ENCODE peak calls at places on chromosomes 16 and 17, in nine cellular contexts. One of them, this sample, is unnamed.

GRCh38 chr17:83028851-83029250 is 50.6 kb upstream of the METRNL start:
- DNase-seq in neural crest cell: no peak
- DNase-seq in mesothelial cell of epicardium: peak
- DNase-seq in dorsolateral prefrontal cortex: no peak
- DNase-seq in CD8-positive, alpha-beta memory T cell: no peak
- DNase-seq in D341Med: no peak
- DNase-seq in T47D: no peak
- DNase-seq in NCI-H1436: no peak
- DNase-seq in mammary epithelial cell: no peak
- DNase-seq in this sample: no peak

GRCh38 chr16:2482181-2483107 is 7.5 kb downstream of the TBC1D24 start:
- DNase-seq in dorsolateral prefrontal cortex: peak
- DNase-seq in T47D: no peak
- DNase-seq in mesothelial cell of epicardium: no peak
- DNase-seq in neural crest cell: no peak
- DNase-seq in D341Med: no peak
- DNase-seq in mammary epithelial cell: peak
- DNase-seq in NCI-H1436: no peak
- DNase-seq in CD8-positive, alpha-beta memory T cell: no peak
- DNase-seq in this sample: no peak

GRCh38 chr16:50152807-50153647 is at the start of gene TENT4B:
- DNase-seq in CD8-positive, alpha-beta memory T cell: peak
- DNase-seq in NCI-H1436: peak
- DNase-seq in mesothelial cell of epicardium: peak
- DNase-seq in D341Med: peak
- DNase-seq in mammary epithelial cell: peak
- DNase-seq in dorsolateral prefrontal cortex: peak
- DNase-seq in T47D: peak
- DNase-seq in neural crest cell: peak
- DNase-seq in this sample: peak

GRCh38 chr17:63431939-63432804 is 13.9 kb downstream of the CYB561 start:
- DNase-seq in dorsolateral prefrontal cortex: no peak
- DNase-seq in mesothelial cell of epicardium: no peak
- DNase-seq in mammary epithelial cell: no peak
- DNase-seq in CD8-positive, alpha-beta memory T cell: no peak
- DNase-seq in NCI-H1436: no peak
- DNase-seq in D341Med: no peak
- DNase-seq in T47D: peak
- DNase-seq in neural crest cell: no peak
- DNase-seq in this sample: no peak

GRCh38 chr17:50412188-50412732 is 13.8 kb upstream of the ACSF2 start:
- DNase-seq in mesothelial cell of epicardium: no peak
- DNase-seq in mammary epithelial cell: no peak
- DNase-seq in NCI-H1436: no peak
- DNase-seq in CD8-positive, alpha-beta memory T cell: no peak
- DNase-seq in T47D: no peak
- DNase-seq in D341Med: no peak
- DNase-seq in dorsolateral prefrontal cortex: no peak
- DNase-seq in neural crest cell: no peak
- DNase-seq in this sample: no peak

GRCh38 chr17:73591278-73592078 is 52.8 kb downstream of the SDK2 start:
- DNase-seq in mesothelial cell of epicardium: no peak
- DNase-seq in NCI-H1436: peak
- DNase-seq in mammary epithelial cell: no peak
- DNase-seq in T47D: no peak
- DNase-seq in CD8-positive, alpha-beta memory T cell: no peak
- DNase-seq in neural crest cell: no peak
- DNase-seq in D341Med: no peak
- DNase-seq in dorsolateral prefrontal cortex: no peak
- DNase-seq in this sample: no peak

GRCh38 chr17:58756246-58757161 is 850 bp downstream of the PPM1E start:
- DNase-seq in dorsolateral prefrontal cortex: peak
- DNase-seq in T47D: peak
- DNase-seq in neural crest cell: peak
- DNase-seq in mesothelial cell of epicardium: no peak
- DNase-seq in CD8-positive, alpha-beta memory T cell: no peak
- DNase-seq in D341Med: peak
- DNase-seq in NCI-H1436: no peak
- DNase-seq in mammary epithelial cell: no peak
- DNase-seq in this sample: no peak

GRCh38 chr17:75996665-75997590 is 3.7 kb upstream of the CDK3 start:
- DNase-seq in D341Med: peak
- DNase-seq in T47D: no peak
- DNase-seq in mammary epithelial cell: peak
- DNase-seq in mesothelial cell of epicardium: peak
- DNase-seq in dorsolateral prefrontal cortex: no peak
- DNase-seq in neural crest cell: no peak
- DNase-seq in NCI-H1436: no peak
- DNase-seq in CD8-positive, alpha-beta memory T cell: no peak
- DNase-seq in this sample: no peak

GRCh38 chr17:62767997-62768396 is 40.1 kb downstream of the MARCHF10 start:
- DNase-seq in mesothelial cell of epicardium: no peak
- DNase-seq in T47D: no peak
- DNase-seq in NCI-H1436: no peak
- DNase-seq in CD8-positive, alpha-beta memory T cell: no peak
- DNase-seq in D341Med: no peak
- DNase-seq in mammary epithelial cell: no peak
- DNase-seq in dorsolateral prefrontal cortex: no peak
- DNase-seq in neural crest cell: no peak
- DNase-seq in this sample: no peak

GRCh38 chr17:32757963-32758362 is 119.0 kb downstream of the MYO1D start:
- DNase-seq in CD8-positive, alpha-beta memory T cell: no peak
- DNase-seq in NCI-H1436: no peak
- DNase-seq in neural crest cell: no peak
- DNase-seq in D341Med: no peak
- DNase-seq in mesothelial cell of epicardium: no peak
- DNase-seq in mammary epithelial cell: peak
- DNase-seq in T47D: no peak
- DNase-seq in dorsolateral prefrontal cortex: no peak
- DNase-seq in this sample: no peak

GRCh38 chr17:74601944-74602572 is 10.0 kb upstream of the CD300LD start:
- DNase-seq in CD8-positive, alpha-beta memory T cell: no peak
- DNase-seq in T47D: peak
- DNase-seq in dorsolateral prefrontal cortex: peak
- DNase-seq in neural crest cell: peak
- DNase-seq in D341Med: peak
- DNase-seq in mesothelial cell of epicardium: no peak
- DNase-seq in mammary epithelial cell: peak
- DNase-seq in NCI-H1436: peak
- DNase-seq in this sample: peak

GRCh38 chr17:8630802-8631553 is 453 bp upstream of the MYH10 start:
- DNase-seq in D341Med: peak
- DNase-seq in T47D: peak
- DNase-seq in CD8-positive, alpha-beta memory T cell: peak
- DNase-seq in dorsolateral prefrontal cortex: peak
- DNase-seq in neural crest cell: peak
- DNase-seq in mesothelial cell of epicardium: peak
- DNase-seq in NCI-H1436: peak
- DNase-seq in mammary epithelial cell: peak
- DNase-seq in this sample: peak

GRCh38 chr16:3850544-3850899 is 30.0 kb downstream of the CREBBP start:
- DNase-seq in mammary epithelial cell: no peak
- DNase-seq in D341Med: no peak
- DNase-seq in NCI-H1436: no peak
- DNase-seq in T47D: no peak
- DNase-seq in mesothelial cell of epicardium: no peak
- DNase-seq in neural crest cell: no peak
- DNase-seq in dorsolateral prefrontal cortex: no peak
- DNase-seq in CD8-positive, alpha-beta memory T cell: no peak
- DNase-seq in this sample: no peak

GRCh38 chr17:78307887-78308633 is 51.8 kb downstream of the SOCS3 start:
- DNase-seq in NCI-H1436: no peak
- DNase-seq in D341Med: no peak
- DNase-seq in neural crest cell: no peak
- DNase-seq in dorsolateral prefrontal cortex: no peak
- DNase-seq in mammary epithelial cell: no peak
- DNase-seq in mesothelial cell of epicardium: no peak
- DNase-seq in T47D: peak
- DNase-seq in CD8-positive, alpha-beta memory T cell: no peak
- DNase-seq in this sample: no peak

GRCh38 chr16:24291932-24292331 is 35.8 kb downstream of the CACNG3 start:
- DNase-seq in T47D: no peak
- DNase-seq in D341Med: no peak
- DNase-seq in mesothelial cell of epicardium: no peak
- DNase-seq in neural crest cell: no peak
- DNase-seq in NCI-H1436: no peak
- DNase-seq in dorsolateral prefrontal cortex: no peak
- DNase-seq in CD8-positive, alpha-beta memory T cell: no peak
- DNase-seq in mammary epithelial cell: no peak
- DNase-seq in this sample: no peak

GRCh38 chr17:82205720-82206508 is 6.7 kb downstream of the CCDC57 start:
- DNase-seq in NCI-H1436: peak
- DNase-seq in mesothelial cell of epicardium: peak
- DNase-seq in D341Med: peak
- DNase-seq in CD8-positive, alpha-beta memory T cell: peak
- DNase-seq in mammary epithelial cell: peak
- DNase-seq in dorsolateral prefrontal cortex: peak
- DNase-seq in T47D: peak
- DNase-seq in neural crest cell: peak
- DNase-seq in this sample: peak

GRCh38 chr17:41363881-41364280 is 5.7 kb downstream of the KRT33B start:
- DNase-seq in CD8-positive, alpha-beta memory T cell: no peak
- DNase-seq in NCI-H1436: no peak
- DNase-seq in T47D: no peak
- DNase-seq in neural crest cell: no peak
- DNase-seq in dorsolateral prefrontal cortex: no peak
- DNase-seq in mammary epithelial cell: no peak
- DNase-seq in D341Med: no peak
- DNase-seq in mesothelial cell of epicardium: no peak
- DNase-seq in this sample: no peak

GRCh38 chr16:26963109-26963508 is 103.6 kb upstream of the C16orf82 start:
- DNase-seq in neural crest cell: peak
- DNase-seq in D341Med: peak
- DNase-seq in mammary epithelial cell: no peak
- DNase-seq in T47D: no peak
- DNase-seq in CD8-positive, alpha-beta memory T cell: no peak
- DNase-seq in dorsolateral prefrontal cortex: no peak
- DNase-seq in mesothelial cell of epicardium: no peak
- DNase-seq in NCI-H1436: no peak
- DNase-seq in this sample: no peak

GRCh38 chr17:13562271-13562800 is 39.4 kb downstream of the HS3ST3A1 start:
- DNase-seq in neural crest cell: no peak
- DNase-seq in mammary epithelial cell: peak
- DNase-seq in T47D: no peak
- DNase-seq in NCI-H1436: no peak
- DNase-seq in dorsolateral prefrontal cortex: no peak
- DNase-seq in D341Med: no peak
- DNase-seq in mesothelial cell of epicardium: no peak
- DNase-seq in CD8-positive, alpha-beta memory T cell: no peak
- DNase-seq in this sample: no peak

GRCh38 chr17:49180998-49181635 is 29.3 kb downstream of the GNGT2 start:
- DNase-seq in mesothelial cell of epicardium: no peak
- DNase-seq in dorsolateral prefrontal cortex: no peak
- DNase-seq in mammary epithelial cell: no peak
- DNase-seq in neural crest cell: no peak
- DNase-seq in NCI-H1436: no peak
- DNase-seq in T47D: no peak
- DNase-seq in D341Med: peak
- DNase-seq in CD8-positive, alpha-beta memory T cell: no peak
- DNase-seq in this sample: no peak

GRCh38 chr16:58426095-58426494 is 33.8 kb downstream of the GINS3 start:
- DNase-seq in CD8-positive, alpha-beta memory T cell: no peak
- DNase-seq in mesothelial cell of epicardium: no peak
- DNase-seq in dorsolateral prefrontal cortex: peak
- DNase-seq in neural crest cell: no peak
- DNase-seq in NCI-H1436: no peak
- DNase-seq in mammary epithelial cell: no peak
- DNase-seq in T47D: no peak
- DNase-seq in D341Med: no peak
- DNase-seq in this sample: no peak

GRCh38 chr17:19578545-19578944 is 44.9 kb downstream of the SLC47A1 start:
- DNase-seq in NCI-H1436: no peak
- DNase-seq in mammary epithelial cell: no peak
- DNase-seq in mesothelial cell of epicardium: no peak
- DNase-seq in D341Med: peak
- DNase-seq in dorsolateral prefrontal cortex: no peak
- DNase-seq in T47D: no peak
- DNase-seq in neural crest cell: no peak
- DNase-seq in CD8-positive, alpha-beta memory T cell: no peak
- DNase-seq in this sample: no peak

GRCh38 chr17:3885970-3886369 is 6.9 kb downstream of the CAMKK1 start:
- DNase-seq in dorsolateral prefrontal cortex: no peak
- DNase-seq in NCI-H1436: no peak
- DNase-seq in CD8-positive, alpha-beta memory T cell: no peak
- DNase-seq in mesothelial cell of epicardium: no peak
- DNase-seq in neural crest cell: no peak
- DNase-seq in D341Med: no peak
- DNase-seq in T47D: no peak
- DNase-seq in mammary epithelial cell: no peak
- DNase-seq in this sample: peak

GRCh38 chr16:16139806-16140205 is 83.5 kb downstream of the ABCC6 start:
- DNase-seq in neural crest cell: no peak
- DNase-seq in NCI-H1436: no peak
- DNase-seq in CD8-positive, alpha-beta memory T cell: no peak
- DNase-seq in D341Med: no peak
- DNase-seq in mesothelial cell of epicardium: no peak
- DNase-seq in dorsolateral prefrontal cortex: no peak
- DNase-seq in mammary epithelial cell: no peak
- DNase-seq in T47D: no peak
- DNase-seq in this sample: no peak

GRCh38 chr17:49252148-49252682 is 21.6 kb upstream of the PHOSPHO1 start:
- DNase-seq in mammary epithelial cell: peak
- DNase-seq in T47D: no peak
- DNase-seq in neural crest cell: no peak
- DNase-seq in mesothelial cell of epicardium: no peak
- DNase-seq in CD8-positive, alpha-beta memory T cell: no peak
- DNase-seq in D341Med: no peak
- DNase-seq in dorsolateral prefrontal cortex: no peak
- DNase-seq in NCI-H1436: no peak
- DNase-seq in this sample: peak

GRCh38 chr16:73125860-73126259 is 77.9 kb upstream of the ZFHX3 start:
- DNase-seq in CD8-positive, alpha-beta memory T cell: no peak
- DNase-seq in neural crest cell: no peak
- DNase-seq in D341Med: no peak
- DNase-seq in NCI-H1436: no peak
- DNase-seq in dorsolateral prefrontal cortex: no peak
- DNase-seq in mammary epithelial cell: peak
- DNase-seq in mesothelial cell of epicardium: no peak
- DNase-seq in T47D: no peak
- DNase-seq in this sample: no peak

GRCh38 chr16:2095315-2095853 is 40.3 kb downstream of the PKD1 start:
- DNase-seq in NCI-H1436: no peak
- DNase-seq in mesothelial cell of epicardium: no peak
- DNase-seq in T47D: no peak
- DNase-seq in CD8-positive, alpha-beta memory T cell: no peak
- DNase-seq in mammary epithelial cell: peak
- DNase-seq in dorsolateral prefrontal cortex: no peak
- DNase-seq in neural crest cell: no peak
- DNase-seq in D341Med: no peak
- DNase-seq in this sample: no peak

GRCh38 chr16:30956601-30957455 is 726 bp upstream of the SETD1A start:
- DNase-seq in NCI-H1436: peak
- DNase-seq in mammary epithelial cell: peak
- DNase-seq in neural crest cell: peak
- DNase-seq in D341Med: peak
- DNase-seq in dorsolateral prefrontal cortex: peak
- DNase-seq in CD8-positive, alpha-beta memory T cell: peak
- DNase-seq in mesothelial cell of epicardium: peak
- DNase-seq in T47D: peak
- DNase-seq in this sample: peak